ENCODE peak calls at places on chromosome 22, in eight cellular contexts. W is effector CD4-positive, alpha-beta T cell; O is RPMI8226; B is naive thymus-derived CD4-positive, alpha-beta T cell; E is IMR-90; I is activated naive CD8-positive, alpha-beta T cell treated with anti-CD3 and anti-CD28 coated beads, Interleukin-2, amount 50 U/mL, for 24 hours; V is astrocyte of the spinal cord; M is kidney glomerular epithelial cell. Y is an unnamed sample.

GRCh38 chr22:46033256-46034200 is 56.6 kb upstream of the WNT7B start:
- DNase-seq in O (no peak), W (no peak), E (peak), I (no peak), B (no peak), V (no peak), M (no peak), Y (no peak)

GRCh38 chr22:31431950-31432349 is 32.5 kb downstream of the DRG1 start:
- DNase-seq in V (no peak), O (no peak), I (no peak), W (no peak), B (no peak), M (no peak), E (no peak), Y (no peak)

GRCh38 chr22:20058989-20059770 is 20.9 kb upstream of the DGCR8 start:
- DNase-seq in V (no peak), W (no peak), O (no peak), M (no peak), E (no peak), B (no peak), I (no peak), Y (no peak)

GRCh38 chr22:34877506-34877905 is 188.5 kb upstream of the ISX start:
- DNase-seq in O (no peak), V (peak), M (no peak), W (no peak), B (no peak), I (no peak), E (no peak), Y (no peak)

GRCh38 chr22:31230155-31230870 is 18.2 kb downstream of the LIMK2 start:
- DNase-seq in W (no peak), I (no peak), M (no peak), B (no peak), O (no peak), E (peak), V (peak), Y (peak)

GRCh38 chr22:37544955-37545702 is 15.2 kb upstream of the CDC42EP1 start:
- DNase-seq in O (peak), I (peak), V (peak), B (no peak), M (peak), E (peak), W (peak), Y (peak)

GRCh38 chr22:24156146-24156914 is 25.0 kb upstream of the SUSD2 start:
- DNase-seq in I (peak), W (peak), O (peak), E (peak), M (peak), B (peak), V (peak), Y (peak)

GRCh38 chr22:28867191-28867590 is 16.2 kb upstream of the ZNRF3 start:
- DNase-seq in E (no peak), W (no peak), V (no peak), I (no peak), O (no peak), B (no peak), M (no peak), Y (no peak)

GRCh38 chr22:50271519-50271970 is 1.4 kb upstream of the MAPK11 start:
- DNase-seq in O (peak), M (peak), I (peak), V (peak), B (no peak), E (peak), W (peak), Y (peak)

GRCh38 chr22:40176921-40177737 is 596 bp upstream of the TNRC6B start:
- DNase-seq in W (peak), E (peak), I (peak), O (peak), V (peak), M (peak), B (peak), Y (peak)

GRCh38 chr22:46727813-46728364 is 10.2 kb downstream of the CERK start:
- DNase-seq in I (no peak), V (no peak), M (no peak), B (no peak), O (no peak), W (no peak), E (no peak), Y (no peak)

GRCh38 chr22:35930933-35931332 is 97.7 kb downstream of the RBFOX2 start:
- DNase-seq in I (no peak), E (peak), W (no peak), O (peak), V (peak), M (peak), B (no peak), Y (peak)

GRCh38 chr22:35649636-35650250 is 1.5 kb downstream of the APOL6 start:
- DNase-seq in W (no peak), I (no peak), B (no peak), V (no peak), O (no peak), E (no peak), M (no peak), Y (no peak)

GRCh38 chr22:36546092-36546804 is 17.3 kb upstream of the EIF3D start:
- DNase-seq in V (peak), I (peak), M (peak), B (no peak), O (peak), E (peak), W (no peak), Y (peak)

GRCh38 chr22:21876486-21877176 is 9.2 kb upstream of the MAPK1 start:
- DNase-seq in V (no peak), E (peak), M (no peak), I (peak), W (no peak), O (no peak), B (no peak), Y (peak)

GRCh38 chr22:22091400-22091878 is 108.9 kb upstream of the TOP3B start:
- DNase-seq in W (no peak), B (no peak), I (no peak), O (no peak), E (no peak), V (no peak), M (no peak), Y (no peak)

GRCh38 chr22:45842141-45842831 is 134.7 kb downstream of the WNT7B start:
- DNase-seq in O (no peak), V (peak), W (no peak), E (peak), M (peak), B (no peak), I (no peak), Y (peak)

GRCh38 chr22:33650244-33650643 is 270.0 kb downstream of the LARGE1 start:
- DNase-seq in I (no peak), E (no peak), O (no peak), W (no peak), B (no peak), M (no peak), V (no peak), Y (no peak)

GRCh38 chr22:37674951-37675929 is at the start of gene LGALS1:
- DNase-seq in O (peak), V (peak), E (peak), B (peak), I (peak), M (peak), W (peak), Y (peak)

GRCh38 chr22:27247691-27248434 is 553.7 kb downstream of the MN1 start:
- DNase-seq in B (no peak), E (no peak), O (no peak), I (no peak), V (no peak), M (no peak), W (no peak), Y (peak)

GRCh38 chr22:40525250-40525884 is 111.2 kb downstream of the MRTFA start:
- DNase-seq in W (peak), O (peak), B (peak), M (no peak), V (no peak), E (peak), I (peak), Y (peak)

GRCh38 chr22:28939394-28939793 is 56.0 kb downstream of the ZNRF3 start:
- DNase-seq in I (no peak), O (no peak), V (no peak), B (no peak), E (no peak), M (no peak), W (no peak), Y (no peak)

GRCh38 chr22:21104126-21104691 is 58.5 kb downstream of the LRRC74B start:
- DNase-seq in E (no peak), M (no peak), V (no peak), I (no peak), W (no peak), B (no peak), O (no peak), Y (no peak)

GRCh38 chr22:33510429-33510904 is 409.8 kb downstream of the LARGE1 start:
- DNase-seq in M (no peak), E (no peak), W (no peak), B (no peak), V (no peak), O (no peak), I (no peak), Y (no peak)

GRCh38 chr22:50209893-50210292 is 9.1 kb downstream of the SELENOO start:
- DNase-seq in B (peak), V (peak), E (peak), I (peak), M (peak), W (peak), O (peak), Y (peak)

GRCh38 chr22:39144101-39144815 is 8.2 kb downstream of the CBX7 start:
- DNase-seq in O (peak), I (peak), E (peak), W (peak), M (peak), V (peak), B (peak), Y (peak)

GRCh38 chr22:22784249-22785039 is 103.2 kb upstream of the IGLL5 start:
- DNase-seq in B (no peak), O (no peak), E (no peak), I (no peak), V (no peak), M (no peak), W (no peak), Y (no peak)

GRCh38 chr22:35838849-35839646 is 121.4 kb downstream of the APOL5 start:
- DNase-seq in O (peak), I (no peak), W (no peak), M (peak), E (peak), V (peak), B (no peak), Y (peak)

GRCh38 chr22:45709866-45710265 is 38.2 kb downstream of the ATXN10 start:
- DNase-seq in I (no peak), M (peak), W (no peak), O (no peak), V (peak), E (peak), B (no peak), Y (peak)

GRCh38 chr22:47352920-47353700 is 590.7 kb downstream of the TBC1D22A start:
- DNase-seq in M (no peak), B (no peak), W (no peak), E (no peak), O (no peak), I (no peak), V (no peak), Y (no peak)

GRCh38 chr22:18968011-18968749 is 32.1 kb upstream of the PRODH start:
- DNase-seq in I (peak), V (no peak), M (no peak), W (no peak), E (peak), O (no peak), B (no peak), Y (peak)

Y was measured in choroid plexus epithelial cell.